ENCODE peak calls at places on chromosomes 11 and 22, in ten cellular contexts. H is NCI-H526; Y is lung; F is activated CD8-positive, alpha-beta memory T cell treated with anti-CD3 and anti-CD28 coated beads, Interleukin-2, amount 50 U/mL, for 48 hours; X is activated T-helper 1 cell treated with anti-CD3 and anti-CD28 coated beads, Interleukin-2, amount 50 U/mL, for 16 hours; N is HFFc6; T is tibial nerve; Q is NCI-H510A treated with DMSO at 0.1 percent for 48 hours; M is Karpas-422; C is cardiac muscle cell. L is an unnamed sample.

GRCh38 chr11:119709638-119710346 is 19.2 kb downstream of the NECTIN1 start:
- DNase-seq in F (no peak), X (no peak), Y (no peak), C (peak), Q (no peak), N (no peak), H (no peak), T (no peak), M (no peak), L (no peak)

GRCh38 chr11:359181-359714 is 10.1 kb upstream of the B4GALNT4 start:
- DNase-seq in T (no peak), H (no peak), M (no peak), F (no peak), Q (no peak), C (no peak), N (no peak), X (no peak), Y (no peak), L (no peak)

GRCh38 chr11:69939551-69940245 is 120.5 kb upstream of the FGF3 start:
- DNase-seq in M (no peak), Y (peak), H (peak), X (no peak), T (no peak), F (no peak), N (no peak), Q (no peak), C (peak), L (no peak)

GRCh38 chr22:30201970-30202369 is 44.6 kb downstream of the LIF start:
- DNase-seq in Q (no peak), M (no peak), C (peak), N (peak), H (no peak), X (no peak), Y (no peak), F (no peak), T (no peak), L (no peak)

GRCh38 chr11:93846411-93846810 is 4.0 kb downstream of the VSTM5 start:
- DNase-seq in T (no peak), M (no peak), Y (no peak), F (no peak), Q (no peak), X (no peak), N (peak), H (no peak), C (peak), L (no peak)

GRCh38 chr11:44470849-44471248 is 94.6 kb upstream of the CD82 start:
- DNase-seq in C (peak), H (no peak), X (no peak), N (no peak), Y (no peak), F (no peak), M (no peak), T (no peak), Q (no peak), L (no peak)

GRCh38 chr11:126159719-126160344 is 51.6 kb downstream of the RPUSD4 start:
- DNase-seq in X (no peak), Q (no peak), H (peak), Y (no peak), C (no peak), M (no peak), T (no peak), F (no peak), N (no peak), L (no peak)

GRCh38 chr11:110833033-110833484 is 120.8 kb upstream of the ARHGAP20 start:
- DNase-seq in C (peak), M (no peak), F (no peak), Q (no peak), Y (no peak), H (no peak), X (no peak), T (no peak), N (peak), L (no peak)

GRCh38 chr22:47202819-47203553 is 440.5 kb downstream of the TBC1D22A start:
- DNase-seq in C (no peak), M (no peak), F (peak), T (no peak), N (no peak), X (no peak), H (no peak), Q (no peak), Y (no peak), L (no peak)

GRCh38 chr22:11613898-11614755 is 3913.9 kb upstream of the OR11H1 start:
- DNase-seq in C (no peak), N (no peak), H (no peak), M (no peak), X (no peak), F (no peak), Y (no peak), T (no peak), Q (no peak), L (no peak)